ENCODE peak calls at places on chromosome 7, in six cellular contexts. K is H1, X is right lobe of liver, F is psoas muscle, O is astrocyte, W is heart left ventricle. Z is an unnamed sample.
A peak's percentile ranks its signal among the peaks of the same experiment; 100 is the strongest.

GRCh38 chr7:95758187-95758586 is 14.2 kb upstream of the DYNC1I1 start:
- DNase-seq in K (no peak), X (no peak), F (no peak), O (no peak), W (no peak), Z (no peak)

GRCh38 chr7:85719981-85720963 is 533.4 kb upstream of the SEMA3D start:
- DNase-seq in K (no peak), X (no peak), F (no peak), O (peak; percentile 45), W (no peak), Z (no peak)

GRCh38 chr7:43906327-43907010 is at the start of gene URGCP:
- DNase-seq in K (peak; percentile 71), X (peak; percentile 78), F (peak; percentile 59), O (peak; percentile 17), W (peak; percentile 55), Z (no peak)

GRCh38 chr7:154789404-154789803 is 213.5 kb downstream of the PAXIP1 start:
- DNase-seq in K (peak; percentile 62), X (no peak), F (no peak), O (no peak), W (no peak), Z (no peak)

GRCh38 chr7:107934991-107935770 is 44.2 kb downstream of the DLD start:
- DNase-seq in K (no peak), X (no peak), F (no peak), O (peak; percentile 91), W (no peak), Z (no peak)

GRCh38 chr7:43869898-43870240 is 552 bp upstream of the MRPS24 start:
- DNase-seq in K (no peak), X (no peak), F (peak; percentile 31), O (peak; percentile 95), W (no peak), Z (no peak)

GRCh38 chr7:31488562-31489203 is 25.2 kb upstream of the ITPRID1 start:
- DNase-seq in K (peak; percentile 90), X (no peak), F (peak; percentile 24), O (peak; percentile 74), W (no peak), Z (peak; percentile 61)

GRCh38 chr7:123435080-123435700 is 99.2 kb downstream of the IQUB start:
- DNase-seq in K (no peak), X (no peak), F (no peak), O (no peak), W (no peak), Z (no peak)

GRCh38 chr7:106012935-106013439 is 49.9 kb downstream of the CDHR3 start:
- DNase-seq in K (no peak), X (no peak), F (no peak), O (peak; percentile 90), W (no peak), Z (no peak)

GRCh38 chr7:98100088-98100487 is 6.6 kb upstream of the LMTK2 start:
- DNase-seq in K (no peak), X (no peak), F (no peak), O (no peak), W (no peak), Z (no peak)
- H3K9me3 ChIP-seq in K (peaks cover 22% of the 10 kb centered on the region), X (no peaks in the 10 kb centered on the region), F (peaks cover 34% of the 10 kb centered on the region), O (no peaks in the 10 kb centered on the region), W (peaks cover 57% of the 10 kb centered on the region), Z (peaks cover 2% of the 10 kb centered on the region)

GRCh38 chr7:63105978-63106377 is 892.7 kb upstream of the ZNF722 start:
- DNase-seq in K (no peak), X (no peak), F (no peak), O (no peak), W (no peak), Z (no peak)
- H3K9me3 ChIP-seq in K (peaks cover 61% of the 10 kb centered on the region), X (no peaks in the 10 kb centered on the region), F (peaks cover 5% of the 10 kb centered on the region), O (peaks cover 13% of the 10 kb centered on the region), W (no peaks in the 10 kb centered on the region), Z (peaks cover 14% of the 10 kb centered on the region)

GRCh38 chr7:56609852-56610355 is 493.7 kb upstream of the NUPR2 start:
- DNase-seq in K (no peak), X (no peak), F (no peak), O (no peak), W (no peak), Z (no peak)
- H3K9me3 ChIP-seq in K (peaks cover 72% of the 10 kb centered on the region), X (no peaks in the 10 kb centered on the region), F (no peaks in the 10 kb centered on the region), O (peaks cover 7% of the 10 kb centered on the region), W (no peaks in the 10 kb centered on the region), Z (peaks cover 14% of the 10 kb centered on the region)

DNA sequence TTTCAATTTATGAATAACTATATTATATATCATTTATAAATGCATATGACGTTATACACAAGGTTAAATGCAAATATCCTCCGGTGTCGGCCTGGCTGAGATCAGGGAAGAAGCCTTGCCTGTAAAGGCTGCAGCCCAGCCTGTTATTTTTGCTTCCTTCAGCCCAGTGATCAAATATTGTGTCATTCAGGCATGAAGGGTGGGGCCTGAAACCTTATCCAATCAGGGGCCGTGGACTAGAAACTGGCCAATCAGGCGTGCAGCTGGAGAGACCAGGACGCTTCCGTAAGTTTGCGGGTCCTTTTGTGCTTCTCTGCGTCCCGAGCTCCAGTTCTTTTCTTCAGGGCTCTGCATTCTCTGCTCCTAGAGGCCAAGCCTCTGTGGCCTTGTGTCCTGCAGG is at the start of gene ZNF722:
- DNase-seq in K (no peak), X (no peak), F (no peak), O (no peak), W (no peak), Z (no peak)
- H3K9me3 ChIP-seq in K (peaks cover 36% of the 10 kb centered on the region), X (no peaks in the 10 kb centered on the region), F (no peaks in the 10 kb centered on the region), O (no peaks in the 10 kb centered on the region), W (peaks cover 13% of the 10 kb centered on the region), Z (peaks cover 1% of the 10 kb centered on the region)

DNA sequence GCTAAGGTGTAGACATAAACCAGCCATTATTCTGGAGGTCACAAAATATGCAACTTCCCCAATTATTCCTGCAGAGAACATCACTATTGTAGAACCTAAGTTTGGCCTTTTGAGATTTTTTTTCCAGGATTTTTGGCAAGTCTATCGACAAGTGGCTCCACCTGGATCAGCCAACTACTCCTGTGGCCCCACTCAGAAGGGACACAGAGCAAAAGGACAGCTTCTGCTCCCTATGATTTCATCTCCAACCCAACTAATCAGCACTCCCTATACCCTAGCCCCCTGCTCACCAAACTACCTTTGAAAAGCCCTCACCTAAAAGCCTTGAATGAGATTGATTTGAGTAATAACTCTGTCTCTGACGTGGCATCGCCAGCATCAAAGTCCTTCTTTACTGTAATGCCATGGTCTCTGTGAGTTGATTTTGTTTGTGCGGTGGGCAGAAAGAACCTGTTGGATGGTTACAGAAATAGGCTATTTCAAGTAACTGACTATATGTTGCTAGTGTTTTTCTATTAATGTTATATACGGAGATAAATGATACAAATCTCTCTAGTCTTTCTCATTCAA is 13.7 kb upstream of the CROT start:
- DNase-seq in K (no peak), X (no peak), F (no peak), O (no peak), W (no peak), Z (no peak)
- H3K9me3 ChIP-seq in K (peaks cover 43% of the 10 kb centered on the region), X (no peaks in the 10 kb centered on the region), F (peaks cover 21% of the 10 kb centered on the region), O (peaks cover 25% of the 10 kb centered on the region), W (peaks cover 27% of the 10 kb centered on the region), Z (peaks cover 6% of the 10 kb centered on the region)